ENCODE peak calls at places on chromosomes 3 and 15, in seven cellular contexts. J is CD8-positive, alpha-beta T cell; S is DND-41; U is body of pancreas; P is breast epithelium; O is IMR-90; L is A549. B is an unnamed sample.

GRCh38 chr3:112894258-112894657 is 47.6 kb upstream of the CD200R1L start:
- DNase-seq in J (no peak), S (no peak), U (no peak), P (no peak), O (peak), L (no peak), B (peak)

GRCh38 chr3:122088519-122088918 is 33.4 kb downstream of the CD86 start:
- DNase-seq in J (no peak), S (no peak), U (no peak), P (no peak), O (no peak), L (no peak), B (no peak)

GRCh38 chr3:26921054-26921453 is 298.5 kb downstream of the LRRC3B start:
- DNase-seq in J (no peak), S (no peak), U (no peak), P (no peak), O (no peak), L (no peak), B (no peak)

GRCh38 chr3:66407281-66408218 is 93.3 kb downstream of the LRIG1 start:
- DNase-seq in J (peak), S (peak), U (peak), P (peak), O (peak), L (peak), B (peak)

GRCh38 chr3:13528217-13528801 is 20.6 kb upstream of the FBLN2 start:
- DNase-seq in J (no peak), S (no peak), U (no peak), P (no peak), O (no peak), L (peak), B (peak)

GRCh38 chr3:11201246-11202024 is 47.1 kb downstream of the HRH1 start:
- DNase-seq in J (no peak), S (no peak), U (no peak), P (no peak), O (no peak), L (no peak), B (peak)

GRCh38 chr3:194689493-194689901 is 3.8 kb downstream of the FAM43A start:
- DNase-seq in J (no peak), S (peak), U (no peak), P (no peak), O (peak), L (no peak), B (peak)

GRCh38 chr3:44210967-44211366 is 30.7 kb upstream of the TOPAZ1 start:
- DNase-seq in J (no peak), S (no peak), U (no peak), P (no peak), O (no peak), L (no peak), B (no peak)

GRCh38 chr15:52121896-52122295 is 9.3 kb upstream of the BCL2L10 start:
- DNase-seq in J (no peak), S (no peak), U (no peak), P (no peak), O (peak), L (no peak), B (no peak)

GRCh38 chr3:186247821-186248814 is 113.9 kb downstream of the DGKG start:
- DNase-seq in J (no peak), S (no peak), U (no peak), P (no peak), O (peak), L (no peak), B (no peak)

GRCh38 chr15:101664303-101664913 is 12.2 kb upstream of the TM2D3 start:
- DNase-seq in J (no peak), S (no peak), U (no peak), P (no peak), O (no peak), L (peak), B (no peak)

GRCh38 chr3:62289922-62290321 is 83.4 kb downstream of the FEZF2 start:
- DNase-seq in J (no peak), S (no peak), U (no peak), P (no peak), O (no peak), L (no peak), B (no peak)

GRCh38 chr3:21888656-21889055 is 137.6 kb upstream of the ZNF385D start:
- DNase-seq in J (no peak), S (no peak), U (no peak), P (no peak), O (no peak), L (no peak), B (no peak)

GRCh38 chr3:72892870-72893269 is 5.0 kb downstream of the GXYLT2 start:
- DNase-seq in J (no peak), S (peak), U (no peak), P (no peak), O (no peak), L (no peak), B (peak)
- TF ChIP-seq CTCF in J (no peak), S (peak), U (no peak), P (no peak), O (peak), L (peak), B (peak)

GRCh38 chr15:38624248-38625214 is 59.9 kb upstream of the RASGRP1 start:
- DNase-seq in J (no peak), S (no peak), U (no peak), P (no peak), O (no peak), L (no peak), B (peak)

GRCh38 chr15:38626443-38627050 is 61.9 kb upstream of the RASGRP1 start:
- DNase-seq in J (no peak), S (no peak), U (peak), P (no peak), O (no peak), L (no peak), B (peak)

GRCh38 chr15:38631126-38632075 is 66.8 kb upstream of the RASGRP1 start:
- DNase-seq in J (no peak), S (no peak), U (no peak), P (no peak), O (no peak), L (no peak), B (no peak)

GRCh38 chr15:38625886-38626285 is 61.3 kb upstream of the RASGRP1 start:
- DNase-seq in J (no peak), S (no peak), U (no peak), P (no peak), O (no peak), L (no peak), B (no peak)

GRCh38 chr15:38627684-38628277 is 63.2 kb upstream of the RASGRP1 start:
- DNase-seq in J (no peak), S (no peak), U (no peak), P (no peak), O (no peak), L (no peak), B (no peak)
- TF ChIP-seq CTCF in J (no peak), S (no peak), U (no peak), P (no peak), O (no peak), L (no peak), B (no peak)

DNA sequence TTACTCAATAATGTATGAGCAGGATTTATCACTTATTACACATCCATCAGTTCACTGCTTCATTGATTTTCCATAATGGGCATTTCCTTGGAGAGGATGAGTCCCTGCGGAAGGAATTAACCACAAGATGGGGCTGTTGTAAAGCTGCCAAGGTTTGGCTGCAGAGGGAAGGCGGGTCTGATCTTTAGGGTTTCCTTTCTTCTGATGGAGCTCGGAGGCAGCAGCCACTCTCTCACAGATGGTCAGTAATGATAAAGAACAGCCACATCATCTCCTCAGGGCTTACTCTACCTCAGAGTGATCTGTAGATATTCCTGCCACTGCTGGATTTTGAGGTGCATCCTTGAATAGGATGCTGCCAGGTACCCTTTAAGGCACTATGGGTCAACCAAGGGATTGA is 115.2 kb downstream of the USP13 start:
- DNase-seq in J (no peak), S (peak), U (peak), P (no peak), O (peak), L (peak), B (peak)
- TF ChIP-seq CTCF in J (no peak), S (peak), U (peak), P (no peak), O (peak), L (peak), B (peak)

GRCh38 chr3:48655586-48655985 is 7.1 kb downstream of the CELSR3 start:
- DNase-seq in J (peak), S (no peak), U (no peak), P (no peak), O (no peak), L (no peak), B (no peak)

GRCh38 chr3:48656841-48657281 is 5.8 kb downstream of the CELSR3 start:
- DNase-seq in J (no peak), S (no peak), U (no peak), P (no peak), O (no peak), L (no peak), B (no peak)

GRCh38 chr3:48656061-48656840 is 6.4 kb downstream of the CELSR3 start:
- DNase-seq in J (peak), S (no peak), U (peak), P (peak), O (peak), L (peak), B (peak)

GRCh38 chr3:48652923-48653715 is 9.6 kb downstream of the CELSR3 start:
- DNase-seq in J (no peak), S (no peak), U (no peak), P (no peak), O (no peak), L (no peak), B (no peak)

DNA sequence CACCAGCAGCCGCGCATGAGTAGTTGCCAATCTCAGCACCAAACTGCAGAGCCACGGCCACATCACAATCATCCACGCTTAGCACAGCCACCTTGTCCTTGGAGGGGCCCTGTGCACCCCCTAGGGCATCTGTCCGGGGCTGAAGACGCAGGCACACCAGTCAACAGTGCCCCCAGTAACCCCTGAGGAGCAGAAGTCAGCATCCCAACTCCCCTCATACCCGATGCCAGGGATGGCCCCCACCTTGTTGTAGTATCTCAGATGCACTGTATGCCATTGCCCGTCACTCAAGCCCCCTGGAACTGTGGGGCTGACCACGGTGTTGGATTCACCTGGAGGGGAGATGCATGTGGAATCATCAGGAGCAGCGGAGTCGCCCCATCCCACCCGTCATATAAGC is 7.6 kb downstream of the CELSR3 start:
- DNase-seq in J (no peak), S (no peak), U (no peak), P (no peak), O (no peak), L (no peak), B (no peak)
- TF ChIP-seq CTCF in J (no peak), S (no peak), U (no peak), P (no peak), O (no peak), L (no peak), B (no peak)

DNA sequence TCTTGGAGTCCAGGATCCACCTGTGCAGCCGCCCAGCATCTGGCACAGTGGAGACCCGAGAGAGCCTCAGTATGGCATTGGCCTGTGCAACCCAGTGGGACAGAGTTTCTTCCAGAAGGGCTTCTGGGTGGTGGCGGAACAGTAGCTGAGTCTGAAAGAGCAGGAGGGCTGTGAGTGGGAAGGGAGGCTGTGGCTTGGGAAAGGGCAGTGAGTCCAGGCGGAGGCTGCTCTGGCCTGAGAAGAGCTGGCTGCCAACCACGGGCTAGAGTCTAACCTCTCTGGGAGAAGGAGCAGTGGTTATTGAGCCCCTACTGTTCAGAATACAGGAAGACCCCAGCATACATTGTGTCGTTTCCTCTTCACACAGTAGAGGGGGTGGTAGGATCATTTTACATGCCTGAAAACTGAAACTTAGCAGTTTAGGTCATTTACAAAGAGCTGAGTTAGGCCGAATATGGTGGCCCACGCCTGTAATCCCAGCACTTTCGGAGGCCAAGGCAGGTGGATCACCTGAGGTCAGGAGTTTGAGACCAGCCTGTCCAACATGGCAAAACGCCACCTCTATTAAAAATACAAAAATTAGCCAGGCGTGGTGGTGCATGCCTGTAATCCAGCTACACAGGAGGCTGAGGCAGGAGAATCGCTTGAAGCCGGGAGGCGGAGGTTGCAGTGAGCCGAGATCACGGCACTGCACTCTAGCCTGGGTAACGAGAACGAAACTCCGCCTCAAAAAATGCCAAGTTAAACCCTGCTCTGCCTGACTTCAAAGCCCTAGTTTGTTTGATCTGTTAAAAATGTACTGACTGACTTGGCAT is 3.2 kb downstream of the AEN start:
- DNase-seq in J (no peak), S (peak), U (no peak), P (no peak), O (peak), L (no peak), B (peak)
- TF ChIP-seq CTCF in J (peak), S (peak), U (peak), P (peak), O (peak), L (no peak), B (peak)

DNA sequence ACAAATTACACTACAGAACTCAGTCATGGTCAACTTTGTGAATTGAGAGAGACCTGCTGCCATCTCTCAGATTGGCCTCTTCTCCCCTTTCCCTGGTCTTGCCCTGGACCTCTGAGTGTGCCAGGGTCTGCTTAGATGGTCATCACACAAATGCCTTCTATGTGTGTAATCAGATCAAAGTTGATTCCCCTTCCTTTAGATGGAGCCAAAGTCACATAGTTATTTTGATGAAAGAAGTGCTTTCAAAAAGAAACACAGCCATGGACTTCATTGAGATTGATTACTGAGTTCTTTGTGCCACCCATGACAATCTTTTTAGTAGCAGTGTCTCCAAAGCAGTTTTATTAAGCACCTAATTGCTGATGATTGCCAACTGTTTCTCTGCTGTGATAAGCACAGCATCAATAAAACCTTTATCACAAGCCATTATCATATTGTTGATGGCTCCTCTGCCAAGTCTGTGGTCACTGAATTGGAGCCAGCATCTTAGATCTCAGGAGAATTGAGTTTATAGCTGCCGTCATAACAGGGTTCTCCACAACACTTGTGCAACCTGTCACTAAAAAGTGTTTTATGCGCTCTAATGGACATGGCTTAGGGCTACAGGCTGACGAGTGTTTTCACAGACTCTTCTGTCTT is 149.7 kb upstream of the NUDT16 start:
- DNase-seq in J (no peak), S (no peak), U (no peak), P (no peak), O (no peak), L (no peak), B (peak)
- TF ChIP-seq CTCF in J (no peak), S (no peak), U (no peak), P (no peak), O (no peak), L (no peak), B (peak)

GRCh38 chr15:70210076-70210475 is 112.4 kb upstream of the TLE3 start:
- DNase-seq in J (no peak), S (no peak), U (no peak), P (no peak), O (no peak), L (no peak), B (no peak)

GRCh38 chr15:70208332-70208731 is 110.6 kb upstream of the TLE3 start:
- DNase-seq in J (no peak), S (no peak), U (no peak), P (no peak), O (no peak), L (no peak), B (no peak)

GRCh38 chr15:70212288-70212962 is 114.7 kb upstream of the TLE3 start:
- DNase-seq in J (no peak), S (no peak), U (no peak), P (no peak), O (no peak), L (no peak), B (no peak)

GRCh38 chr15:70209499-70209898 is 111.8 kb upstream of the TLE3 start:
- DNase-seq in J (no peak), S (no peak), U (no peak), P (no peak), O (no peak), L (no peak), B (no peak)

GRCh38 chr15:70210538-70210937 is 112.8 kb upstream of the TLE3 start:
- DNase-seq in J (no peak), S (no peak), U (no peak), P (no peak), O (no peak), L (no peak), B (no peak)
- TF ChIP-seq CTCF in J (no peak), S (peak), U (no peak), P (no peak), O (no peak), L (no peak), B (peak)

GRCh38 chr3:158456114-158456513 is 114.9 kb upstream of the MLF1 start:
- DNase-seq in J (no peak), S (no peak), U (no peak), P (no peak), O (peak), L (no peak), B (peak)
- TF ChIP-seq CTCF in J (no peak), S (no peak), U (no peak), P (no peak), O (no peak), L (no peak), B (no peak)

GRCh38 chr3:192409838-192410683 is 317.3 kb downstream of the FGF12 start:
- DNase-seq in J (no peak), S (no peak), U (no peak), P (no peak), O (no peak), L (peak), B (no peak)
- TF ChIP-seq CTCF in J (no peak), S (no peak), U (no peak), P (no peak), O (no peak), L (peak), B (no peak)